ENCODE peak calls at places on chromosome 15, in five cellular contexts. H, N, P, G and B are unnamed samples.

GRCh38 chr15:89673162-89673506 is 6.0 kb downstream of the PLIN1 start:
- DNase-seq in P (peak; percentile 24), H (no peak), N (peak; percentile 24), G (no peak), B (no peak)

GRCh38 chr15:47477253-47477652 is 240.1 kb upstream of the SEMA6D start:
- DNase-seq in P (peak; percentile 50), N (no peak), G (no peak), H (no peak), B (no peak)

GRCh38 chr15:50137330-50137761 is 18.3 kb upstream of the ATP8B4 start:
- DNase-seq in N (peak; percentile 94), H (no peak), P (peak; percentile 88), G (no peak), B (peak; percentile 84)

GRCh38 chr15:81221449-81221848 is 24.8 kb downstream of the IL16 start:
- DNase-seq in H (no peak), N (no peak), G (no peak), P (no peak), B (peak; percentile 48)

GRCh38 chr15:85116925-85117646 is 135.4 kb downstream of the PDE8A start:
- DNase-seq in P (peak; percentile 1), N (no peak), G (no peak), H (no peak), B (no peak)

GRCh38 chr15:68650901-68651709 is 72.3 kb downstream of the CORO2B start:
- DNase-seq in H (no peak), N (peak; percentile 34), G (no peak), P (no peak), B (peak; percentile 67)

GRCh38 chr15:69951511-69952209 is 146.1 kb downstream of the TLE3 start:
- DNase-seq in G (no peak), H (no peak), N (peak; percentile 13), P (peak; percentile 13), B (no peak)

GRCh38 chr15:73991260-73991659 is 835 bp downstream of the STOML1 start:
- DNase-seq in H (no peak), N (peak; percentile 36), G (peak; percentile 71), P (peak; percentile 76), B (peak; percentile 49)

GRCh38 chr15:68676926-68677325 is 98.1 kb downstream of the CORO2B start:
- DNase-seq in P (no peak), G (no peak), H (no peak), N (no peak), B (no peak)

GRCh38 chr15:47411733-47412530 is 305.4 kb upstream of the SEMA6D start:
- DNase-seq in G (peak; percentile 23), H (no peak), N (no peak), P (no peak), B (no peak)

GRCh38 chr15:91426412-91426811 is 326.4 kb downstream of the SV2B start:
- DNase-seq in G (no peak), H (no peak), P (peak; percentile 51), N (no peak), B (no peak)

GRCh38 chr15:99421172-99421656 is 144.6 kb upstream of the MEF2A start:
- DNase-seq in N (no peak), G (no peak), P (peak; percentile 23), H (peak; percentile 13), B (no peak)

GRCh38 chr15:49036650-49037545 is 9.3 kb downstream of the SECISBP2L start:
- DNase-seq in H (no peak), P (peak; percentile 61), G (no peak), N (peak; percentile 92), B (no peak)

GRCh38 chr15:80153900-80154299 is 1.1 kb downstream of the FAH start:
- DNase-seq in N (no peak), H (no peak), P (peak; percentile 29), G (no peak), B (no peak)

GRCh38 chr15:60962087-60962486 is 267.0 kb downstream of the RORA start:
- DNase-seq in G (no peak), H (no peak), N (no peak), P (no peak), B (no peak)

GRCh38 chr15:63598467-63599400 is 1.5 kb downstream of the FBXL22 start:
- DNase-seq in N (no peak), H (no peak), G (no peak), P (no peak), B (no peak)

GRCh38 chr15:59999558-60000112 is 4.5 kb upstream of the FOXB1 start:
- DNase-seq in H (no peak), G (no peak), N (no peak), P (no peak), B (no peak)

GRCh38 chr15:94135748-94136147 is 95.6 kb upstream of the MCTP2 start:
- DNase-seq in H (no peak), G (no peak), N (no peak), P (no peak), B (no peak)

GRCh38 chr15:81303241-81304225 is 20.4 kb downstream of the STARD5 start:
- DNase-seq in N (no peak), G (no peak), H (no peak), P (peak; percentile 6), B (no peak)

GRCh38 chr15:63977102-63977501 is 69.2 kb downstream of the DAPK2 start:
- DNase-seq in N (no peak), G (no peak), H (no peak), P (no peak), B (peak; percentile 0)

GRCh38 chr15:74828835-74829234 is 2.4 kb downstream of the CPLX3 start:
- DNase-seq in P (no peak), G (no peak), H (no peak), N (no peak), B (no peak)

GRCh38 chr15:68056097-68056865 is 2.2 kb downstream of the PIAS1 start:
- DNase-seq in H (no peak), P (no peak), G (no peak), N (no peak), B (no peak)

GRCh38 chr15:82048809-82049208 is 3.0 kb upstream of the MEX3B start:
- DNase-seq in P (no peak), N (no peak), H (no peak), G (no peak), B (no peak)

GRCh38 chr15:86773766-86774165 is 694.1 kb downstream of the AGBL1 start:
- DNase-seq in H (no peak), P (no peak), N (no peak), G (no peak), B (no peak)

GRCh38 chr15:31328425-31328998 is 1.9 kb downstream of the KLF13 start:
- DNase-seq in N (peak; percentile 51), G (no peak), P (peak; percentile 46), H (no peak), B (peak; percentile 65)

GRCh38 chr15:65334586-65335231 is 30.2 kb downstream of the RNU5B-1 start:
- DNase-seq in N (no peak), G (no peak), P (no peak), H (no peak), B (no peak)

GRCh38 chr15:55108858-55109518 is 87.8 kb downstream of the RSL24D1 start:
- DNase-seq in H (no peak), P (peak; percentile 65), G (no peak), N (peak; percentile 52), B (peak; percentile 66)

GRCh38 chr15:101362986-101363566 is 68.0 kb upstream of the SNRPA1 start:
- DNase-seq in G (no peak), P (no peak), H (no peak), N (no peak), B (no peak)

GRCh38 chr15:29812384-29812694 is 9.9 kb downstream of the TJP1 start:
- DNase-seq in N (peak; percentile 66), G (no peak), H (no peak), P (peak; percentile 82), B (peak; percentile 14)

GRCh38 chr15:36365963-36366362 is 213.5 kb upstream of the CDIN1 start:
- DNase-seq in N (no peak), G (no peak), P (peak; percentile 63), H (no peak), B (no peak)

GRCh38 chr15:41507820-41508290 is 5.8 kb downstream of the LTK start:
- DNase-seq in P (no peak), G (no peak), H (no peak), N (no peak), B (no peak)

GRCh38 chr15:91278956-91279355 is 178.9 kb downstream of the SV2B start:
- DNase-seq in G (no peak), H (no peak), P (no peak), N (no peak), B (no peak)

GRCh38 chr15:49863431-49864205 is 242.8 kb downstream of the DTWD1 start:
- DNase-seq in H (no peak), N (peak; percentile 20), G (no peak), P (peak; percentile 94), B (peak; percentile 70)

GRCh38 chr15:77542491-77543001 is 90.2 kb downstream of the LINGO1 start:
- DNase-seq in N (peak; percentile 70), P (peak; percentile 34), H (no peak), G (no peak), B (peak; percentile 34)

GRCh38 chr15:29139540-29140459 is 129.8 kb downstream of the NSMCE3 start:
- DNase-seq in N (peak; percentile 48), P (peak; percentile 40), H (peak; percentile 7), G (no peak), B (peak; percentile 84)

GRCh38 chr15:99090011-99090699 is 14.7 kb upstream of the SYNM start:
- DNase-seq in H (no peak), G (no peak), P (peak; percentile 12), N (no peak), B (no peak)

GRCh38 chr15:84725001-84725491 is 9.1 kb upstream of the SEC11A start:
- DNase-seq in G (no peak), N (peak; percentile 34), H (no peak), P (peak; percentile 52), B (peak; percentile 63)

GRCh38 chr15:57911247-57911646 is 154.3 kb downstream of the ALDH1A2 start:
- DNase-seq in P (peak; percentile 15), G (no peak), H (no peak), N (no peak), B (no peak)

GRCh38 chr15:60793656-60794055 is 314.7 kb upstream of the ICE2 start:
- DNase-seq in H (no peak), G (no peak), P (no peak), N (no peak), B (no peak)

GRCh38 chr15:97947465-97948262 is 12.8 kb upstream of the ARRDC4 start:
- DNase-seq in H (no peak), P (no peak), N (peak; percentile 37), G (no peak), B (no peak)